ENCODE peak calls at places on chromosome 20, in eight cellular contexts. V is ascending aorta, P is mucosa of descending colon, E is ovary, F is AG09309, N is cardiac fibroblast, W is endodermal cell, B is epithelial cell of esophagus. Y is an unnamed sample.

GRCh38 chr20:21505810-21506530 is 7.9 kb downstream of the NKX2-2 start:
- DNase-seq in V (no peak), P (no peak), E (no peak), F (no peak), N (peak), W (peak), B (peak), Y (no peak)

GRCh38 chr20:60389882-60390281 is 431.7 kb downstream of the CDH26 start:
- DNase-seq in V (no peak), P (no peak), E (no peak), F (no peak), N (no peak), W (no peak), B (no peak), Y (no peak)

GRCh38 chr20:35729836-35730582 is 12.1 kb downstream of the RBM39 start:
- DNase-seq in V (no peak), P (no peak), E (no peak), F (no peak), N (no peak), W (no peak), B (no peak), Y (no peak)

GRCh38 chr20:6185268-6185667 is 62.4 kb upstream of the FERMT1 start:
- DNase-seq in V (no peak), P (no peak), E (no peak), F (no peak), N (no peak), W (no peak), B (no peak), Y (no peak)

GRCh38 chr20:35146299-35146921 is 726 bp downstream of the EDEM2 start:
- DNase-seq in V (no peak), P (peak), E (peak), F (no peak), N (peak), W (peak), B (peak), Y (no peak)

GRCh38 chr20:62523473-62524203 is 47.8 kb upstream of the GATA5 start:
- DNase-seq in V (no peak), P (no peak), E (no peak), F (no peak), N (no peak), W (peak), B (no peak), Y (no peak)

GRCh38 chr20:53513489-53514298 is 79.9 kb downstream of the ZNF217 start:
- DNase-seq in V (no peak), P (no peak), E (no peak), F (no peak), N (no peak), W (no peak), B (no peak), Y (no peak)

GRCh38 chr20:18983796-18984195 is 170.2 kb downstream of the SCP2D1 start:
- DNase-seq in V (peak), P (no peak), E (no peak), F (no peak), N (no peak), W (no peak), B (peak), Y (no peak)

GRCh38 chr20:39072132-39072531 is 110.0 kb downstream of the DHX35 start:
- DNase-seq in V (no peak), P (no peak), E (no peak), F (no peak), N (no peak), W (no peak), B (no peak), Y (no peak)

GRCh38 chr20:6632187-6632586 is 135.3 kb upstream of the BMP2 start:
- DNase-seq in V (no peak), P (no peak), E (no peak), F (no peak), N (peak), W (no peak), B (peak), Y (no peak)

GRCh38 chr20:539236-539635 is 4.4 kb downstream of the CSNK2A1 start:
- DNase-seq in V (no peak), P (no peak), E (no peak), F (no peak), N (no peak), W (no peak), B (no peak), Y (no peak)

GRCh38 chr20:64000906-64001305 is 20.0 kb downstream of the PRPF6 start:
- DNase-seq in V (no peak), P (no peak), E (no peak), F (no peak), N (no peak), W (no peak), B (no peak), Y (no peak)
- TF ChIP-seq CTCF in V (no peak), P (no peak), E (no peak), F (no peak), N (no peak), W (no peak), B (no peak), Y (no peak)

GRCh38 chr20:17972121-17972520 is 3.3 kb downstream of the MGME1 start:
- DNase-seq in V (no peak), P (no peak), E (no peak), F (no peak), N (peak), W (no peak), B (no peak), Y (no peak)
- H3K4me3 ChIP-seq in V (peak), P (no peak), E (no peak), F (no peak), N (no peak), W (peak), B (peak), Y (peak)

GRCh38 chr20:7930386-7930785 is 9.9 kb downstream of the HAO1 start:
- DNase-seq in V (no peak), P (no peak), E (no peak), F (no peak), N (no peak), W (no peak), B (peak), Y (no peak)

GRCh38 chr20:7924692-7925091 is 15.6 kb downstream of the HAO1 start:
- DNase-seq in V (no peak), P (no peak), E (no peak), F (peak), N (peak), W (no peak), B (peak), Y (peak)

GRCh38 chr20:7926323-7926722 is 13.9 kb downstream of the HAO1 start:
- DNase-seq in V (no peak), P (no peak), E (no peak), F (no peak), N (no peak), W (no peak), B (no peak), Y (no peak)

DNA sequence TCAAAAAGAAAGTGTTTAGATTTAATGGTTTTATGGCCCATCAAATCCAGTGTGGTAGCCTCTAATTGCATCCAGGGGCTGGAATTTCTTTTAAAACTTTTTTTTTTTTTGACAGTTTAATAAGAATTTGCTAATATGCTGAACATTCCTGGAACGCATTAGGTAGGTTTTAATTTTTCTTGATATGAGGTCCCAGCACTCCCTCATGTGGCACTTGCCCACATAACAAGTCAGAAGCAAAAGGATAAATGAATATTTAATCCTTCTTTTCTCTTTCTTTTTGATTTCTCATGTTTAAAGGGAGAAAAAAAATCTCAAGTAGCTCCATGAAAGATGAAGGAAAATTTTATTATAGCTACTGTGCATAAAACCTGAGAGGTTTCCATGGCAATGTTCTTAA is 13.5 kb downstream of the HAO1 start:
- DNase-seq in V (no peak), P (no peak), E (no peak), F (peak), N (peak), W (no peak), B (peak), Y (peak)
- TF ChIP-seq CTCF in V (peak), P (no peak), E (no peak), F (peak), N (peak), W (peak), B (peak), Y (peak)

GRCh38 chr20:44182135-44182765 is 4.7 kb downstream of the JPH2 start:
- DNase-seq in V (no peak), P (no peak), E (no peak), F (no peak), N (no peak), W (no peak), B (no peak), Y (no peak)

GRCh38 chr20:44181611-44182010 is 5.4 kb downstream of the JPH2 start:
- DNase-seq in V (no peak), P (no peak), E (no peak), F (no peak), N (no peak), W (no peak), B (no peak), Y (no peak)

GRCh38 chr20:44182863-44183262 is 4.1 kb downstream of the JPH2 start:
- DNase-seq in V (no peak), P (no peak), E (no peak), F (no peak), N (no peak), W (no peak), B (no peak), Y (no peak)

GRCh38 chr20:44185574-44185973 is 1.4 kb downstream of the JPH2 start:
- DNase-seq in V (no peak), P (no peak), E (no peak), F (no peak), N (no peak), W (no peak), B (no peak), Y (no peak)

DNA sequence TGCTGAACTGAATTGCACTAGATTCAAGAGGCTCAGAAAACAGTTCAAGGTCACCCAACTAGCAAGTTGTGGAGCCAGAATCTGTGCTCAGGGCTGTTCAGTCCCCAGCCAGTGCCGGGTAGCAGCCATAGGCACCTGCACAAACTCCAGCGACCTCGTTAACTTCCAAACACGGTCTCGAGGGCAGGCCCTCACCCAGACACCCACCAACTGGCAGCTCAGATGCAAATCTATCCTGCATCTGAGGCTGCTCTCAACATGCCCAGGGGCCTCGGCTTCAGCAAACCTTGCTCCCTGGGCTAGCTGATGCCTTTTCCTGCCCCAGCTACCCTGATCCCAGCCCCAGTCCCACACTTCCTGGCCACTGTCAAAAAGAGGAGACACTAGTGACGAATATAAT is 3.7 kb downstream of the JPH2 start:
- DNase-seq in V (no peak), P (no peak), E (no peak), F (no peak), N (no peak), W (no peak), B (no peak), Y (no peak)
- H3K4me3 ChIP-seq in V (peak), P (no peak), E (peak), F (no peak), N (no peak), W (no peak), B (no peak), Y (no peak)

DNA sequence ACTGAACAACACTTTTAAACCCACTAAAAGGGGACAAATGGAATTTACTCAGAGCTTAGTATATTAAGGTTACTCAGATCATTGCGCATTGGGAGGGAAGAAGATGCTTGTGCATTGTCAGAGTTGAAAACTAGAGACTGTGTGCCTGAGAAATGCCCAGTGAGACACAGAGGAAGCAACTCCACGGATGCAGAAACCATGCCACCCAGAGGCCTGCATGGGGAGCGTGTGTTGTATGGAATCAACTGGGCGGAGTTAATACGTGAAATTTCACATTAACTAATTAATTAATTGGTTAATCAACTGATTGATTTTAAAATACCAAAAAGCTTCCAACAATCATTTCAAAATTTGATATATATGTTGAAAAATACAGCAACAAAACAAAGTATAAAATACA is 391.6 kb downstream of the PLCB1 start:
- DNase-seq in V (no peak), P (no peak), E (no peak), F (no peak), N (peak), W (peak), B (no peak), Y (no peak)
- TF ChIP-seq CTCF in V (no peak), P (no peak), E (no peak), F (no peak), N (no peak), W (peak), B (no peak), Y (peak)

GRCh38 chr20:20440473-20440872 is 72.6 kb downstream of the INSM1 start:
- DNase-seq in V (no peak), P (no peak), E (no peak), F (no peak), N (no peak), W (no peak), B (no peak), Y (no peak)

GRCh38 chr20:20435453-20435852 is 67.5 kb downstream of the INSM1 start:
- DNase-seq in V (no peak), P (no peak), E (no peak), F (no peak), N (no peak), W (no peak), B (no peak), Y (no peak)

GRCh38 chr20:20437314-20437713 is 69.4 kb downstream of the INSM1 start:
- DNase-seq in V (no peak), P (no peak), E (no peak), F (no peak), N (no peak), W (no peak), B (no peak), Y (no peak)

GRCh38 chr20:20439602-20440001 is 71.7 kb downstream of the INSM1 start:
- DNase-seq in V (no peak), P (no peak), E (no peak), F (no peak), N (no peak), W (no peak), B (no peak), Y (no peak)

DNA sequence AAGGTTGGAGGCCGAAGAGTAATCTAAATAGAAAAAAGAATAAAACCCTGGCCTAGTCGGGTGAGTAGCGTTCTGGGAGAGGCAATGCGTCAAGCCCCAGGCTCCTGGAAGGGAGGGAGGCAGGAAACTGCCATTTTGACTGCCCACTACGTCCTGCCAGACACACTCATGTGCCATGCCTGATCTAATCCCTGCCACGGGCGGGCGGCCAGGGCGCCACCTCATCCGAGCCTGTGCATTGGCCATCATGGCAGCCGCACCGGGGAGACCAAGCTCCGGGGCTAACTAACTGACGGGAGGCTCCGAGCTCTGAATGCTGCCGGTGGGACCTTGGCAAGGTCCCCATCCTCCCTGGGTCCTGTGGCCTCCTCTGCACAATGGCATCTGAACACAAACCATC is 68.8 kb downstream of the INSM1 start:
- DNase-seq in V (no peak), P (no peak), E (no peak), F (no peak), N (no peak), W (no peak), B (no peak), Y (no peak)
- H3K4me3 ChIP-seq in V (no peak), P (no peak), E (no peak), F (no peak), N (no peak), W (no peak), B (no peak), Y (no peak)

GRCh38 chr20:11980263-11980662 is 62.6 kb downstream of the BTBD3 start:
- DNase-seq in V (no peak), P (no peak), E (no peak), F (no peak), N (no peak), W (no peak), B (no peak), Y (no peak)
- TF ChIP-seq CTCF in V (no peak), P (no peak), E (no peak), F (peak), N (no peak), W (peak), B (peak), Y (no peak)

Y was measured in AG04449.